ENCODE peak calls at places on chromosomes 13 and 19, in ten cellular contexts. Q, R, Z, N, I, L, E, D, O and H are unnamed samples.

GRCh38 chr13:81874253-81874652 is 1533.3 kb upstream of the SPRY2 start:
- DNase-seq in R (no peak), Z (no peak), Q (no peak), I (no peak), D (no peak), N (no peak), O (no peak), E (no peak), L (no peak), H (no peak)

GRCh38 chr13:40316301-40316700 is 350.1 kb downstream of the FOXO1 start:
- DNase-seq in Z (no peak), D (no peak), Q (no peak), I (no peak), N (no peak), E (no peak), R (no peak), L (no peak), O (no peak), H (no peak)

GRCh38 chr13:75356426-75356825 is 125.5 kb downstream of the TBC1D4 start:
- DNase-seq in N (no peak), D (no peak), Q (no peak), L (no peak), Z (no peak), I (no peak), O (no peak), E (no peak), R (no peak), H (no peak)

GRCh38 chr13:39405596-39405995 is 197.4 kb downstream of the LHFPL6 start:
- DNase-seq in I (no peak), Q (no peak), O (no peak), D (no peak), Z (no peak), E (no peak), R (no peak), N (no peak), L (no peak), H (no peak)

GRCh38 chr19:17305517-17306284 is at the start of gene MRPL34:
- DNase-seq in I (peak), N (peak), Z (peak), L (peak), E (peak), D (peak), O (peak), R (peak), Q (peak), H (peak)

GRCh38 chr13:79989251-79989661 is 351.7 kb downstream of the SPRY2 start:
- DNase-seq in O (no peak), L (no peak), N (peak), Q (peak), I (no peak), D (no peak), Z (no peak), R (no peak), E (peak), H (no peak)

GRCh38 chr13:40366119-40366518 is 300.3 kb downstream of the FOXO1 start:
- DNase-seq in E (no peak), O (no peak), R (no peak), N (no peak), D (no peak), Z (no peak), L (no peak), I (no peak), Q (no peak), H (no peak)

GRCh38 chr13:101795460-101795859 is 343.0 kb downstream of the ITGBL1 start:
- DNase-seq in E (peak), Q (no peak), I (no peak), D (no peak), R (no peak), N (no peak), O (no peak), Z (no peak), L (no peak), H (no peak)

GRCh38 chr19:21422244-21422643 is 25.3 kb downstream of the ZNF493 start:
- DNase-seq in I (no peak), N (no peak), D (no peak), Q (no peak), O (no peak), L (no peak), E (no peak), Z (no peak), R (no peak), H (no peak)

GRCh38 chr13:59780058-59780457 is 383.7 kb downstream of the DIAPH3 start:
- DNase-seq in R (no peak), O (no peak), L (no peak), D (no peak), Z (no peak), I (no peak), N (peak), E (peak), Q (no peak), H (no peak)

GRCh38 chr13:99916366-99917103 is 55.0 kb downstream of the ZIC5 start:
- DNase-seq in L (no peak), R (peak), D (no peak), E (peak), Q (no peak), I (peak), Z (peak), O (no peak), N (peak), H (peak)

GRCh38 chr19:2064788-2065524 is 13.9 kb upstream of the MKNK2 start:
- DNase-seq in Z (no peak), Q (no peak), N (no peak), I (no peak), E (no peak), O (no peak), L (no peak), R (no peak), D (no peak), H (no peak)

GRCh38 chr19:4014541-4015491 is 7.3 kb downstream of the PIAS4 start:
- DNase-seq in E (peak), N (no peak), Z (peak), D (no peak), R (peak), Q (no peak), L (no peak), I (no peak), O (no peak), H (no peak)

GRCh38 chr13:27172495-27172842 is 858 bp upstream of the USP12 start:
- DNase-seq in E (peak), L (no peak), R (no peak), D (no peak), N (no peak), Z (no peak), O (no peak), Q (no peak), I (no peak), H (no peak)

GRCh38 chr19:41917676-41918075 is 10.6 kb downstream of the ERFL start:
- DNase-seq in D (no peak), R (no peak), Z (no peak), N (no peak), I (no peak), L (no peak), Q (no peak), E (no peak), O (no peak), H (no peak)

GRCh38 chr13:71477735-71478134 is 389.3 kb downstream of the DACH1 start:
- DNase-seq in L (no peak), Q (no peak), I (no peak), D (no peak), E (peak), N (no peak), R (peak), Z (no peak), O (no peak), H (no peak)

GRCh38 chr19:34666200-34666957 is 10.6 kb downstream of the SCGB2B2 start:
- DNase-seq in N (no peak), Z (no peak), Q (no peak), E (no peak), R (no peak), D (no peak), L (no peak), I (no peak), O (no peak), H (no peak)

GRCh38 chr19:34664870-34665269 is 12.1 kb downstream of the SCGB2B2 start:
- DNase-seq in D (no peak), N (no peak), Z (no peak), R (no peak), E (no peak), Q (no peak), L (no peak), O (no peak), I (no peak), H (no peak)

GRCh38 chr19:34661357-34661756 is 15.6 kb downstream of the SCGB2B2 start:
- DNase-seq in R (no peak), O (no peak), D (no peak), Z (no peak), L (no peak), N (no peak), I (no peak), Q (no peak), E (no peak), H (no peak)

GRCh38 chr19:34664168-34664567 is 12.8 kb downstream of the SCGB2B2 start:
- DNase-seq in Q (no peak), I (no peak), Z (no peak), R (no peak), E (no peak), L (no peak), O (no peak), N (no peak), D (no peak), H (no peak)

DNA sequence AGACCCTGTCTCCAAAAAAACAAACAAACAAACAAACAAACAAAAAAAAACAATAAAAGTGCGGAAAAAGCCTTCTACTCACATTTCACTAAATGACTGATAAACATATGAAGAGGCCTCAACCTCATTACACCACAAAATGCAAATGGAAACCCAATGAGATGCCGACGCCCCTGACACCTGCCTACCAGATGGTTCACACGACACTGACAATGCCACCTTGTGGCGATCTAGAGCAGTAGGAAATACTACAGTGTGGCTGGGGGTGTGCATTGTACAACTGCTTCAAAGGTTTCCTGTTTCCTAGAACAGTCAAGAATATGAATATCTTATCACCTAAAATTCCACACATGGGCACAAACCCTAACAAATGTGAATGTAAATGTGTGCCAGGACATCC is 14.0 kb downstream of the SCGB2B2 start:
- DNase-seq in L (no peak), Z (peak), Q (no peak), O (no peak), D (no peak), I (no peak), R (peak), E (peak), N (peak), H (no peak)
- TF ChIP-seq CTCF in L (peak), Z (peak), Q (no peak), O (no peak), D (no peak), I (peak), R (peak), E (peak), N (peak), H (no peak)

GRCh38 chr13:110559429-110559943 is 2.0 kb downstream of the RAB20 start:
- DNase-seq in N (peak), L (no peak), D (no peak), I (no peak), R (no peak), E (no peak), Q (peak), O (peak), Z (no peak), H (no peak)
- H3K4me3 ChIP-seq in N (peak), L (no peak), D (peak), I (peak), R (peak), E (no peak), Q (no peak), O (peak), Z (no peak), H (no peak)

DNA sequence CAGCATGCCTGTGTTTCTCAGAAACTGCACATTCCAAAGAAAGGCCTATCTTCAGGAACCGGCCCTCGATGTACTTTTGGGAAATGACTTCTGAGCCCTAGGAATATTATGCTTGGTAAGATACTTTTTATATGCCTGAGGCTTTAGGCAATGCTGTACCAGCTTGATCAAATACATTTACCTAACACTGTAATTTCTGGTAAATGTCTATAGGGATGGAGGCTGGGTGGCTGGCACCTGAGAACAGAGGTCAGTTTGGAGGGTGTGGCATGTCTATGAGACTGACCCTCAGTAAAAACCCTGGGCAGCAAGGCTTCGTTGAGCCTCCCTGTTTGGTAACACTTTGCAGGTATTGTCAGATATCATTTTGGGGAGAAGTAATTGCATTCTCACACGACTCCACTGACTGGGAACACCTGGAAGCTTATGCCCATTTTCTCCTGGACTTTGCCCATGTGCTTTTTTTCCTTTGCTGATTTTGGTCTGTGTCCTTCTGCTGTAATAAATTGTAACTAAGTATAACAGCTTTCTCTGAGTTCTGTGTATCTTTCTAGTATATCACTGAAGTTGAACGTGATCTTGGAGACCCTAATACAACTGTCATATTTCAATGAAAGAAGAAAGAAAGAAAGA is 1339.1 kb downstream of the OLFM4 start:
- DNase-seq in D (no peak), L (no peak), I (no peak), Z (no peak), E (no peak), Q (no peak), N (no peak), R (no peak), O (no peak), H (no peak)
- TF ChIP-seq CTCF in D (no peak), L (no peak), I (no peak), Z (no peak), E (no peak), Q (no peak), N (no peak), R (no peak), O (no peak), H (no peak)

DNA sequence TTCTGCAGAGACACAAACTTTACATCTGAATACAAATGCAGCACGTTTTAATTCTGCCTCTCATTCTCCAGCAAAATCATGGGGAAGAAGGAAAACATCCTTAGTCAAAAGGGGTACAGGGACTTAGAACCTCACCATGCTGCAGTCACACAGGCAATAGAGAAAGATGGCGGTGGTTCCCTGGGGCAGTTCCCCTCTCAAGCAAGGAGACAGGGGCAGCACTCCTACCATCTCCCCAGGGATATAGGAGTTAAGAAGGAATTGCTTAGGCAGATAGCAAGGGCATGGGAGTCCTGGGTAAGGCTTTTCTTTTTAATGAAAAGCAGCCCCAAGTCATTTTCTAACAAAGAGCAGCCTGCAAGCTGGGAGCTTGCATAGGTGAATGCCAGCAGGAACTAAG is 514.8 kb downstream of the IRS2 start:
- DNase-seq in L (no peak), E (peak), Q (no peak), N (no peak), R (no peak), I (no peak), D (no peak), Z (no peak), O (no peak), H (no peak)
- H3K4me3 ChIP-seq in L (no peak), E (peak), Q (no peak), N (peak), R (no peak), I (no peak), D (no peak), Z (no peak), O (no peak), H (no peak)

GRCh38 chr19:47002106-47002766 is 17.4 kb upstream of the NPAS1 start:
- DNase-seq in L (no peak), R (peak), D (no peak), Z (no peak), O (no peak), E (peak), N (no peak), Q (peak), I (no peak), H (no peak)
- TF ChIP-seq CTCF in L (no peak), R (peak), D (no peak), Z (no peak), O (no peak), E (peak), N (no peak), Q (no peak), I (no peak), H (no peak)

GRCh38 chr19:12840091-12841079 is 2.1 kb downstream of the MAST1 start:
- DNase-seq in R (peak), N (peak), D (no peak), O (peak), Q (peak), L (no peak), I (no peak), Z (peak), E (peak), H (no peak)

GRCh38 chr19:12843328-12843727 is 5.0 kb downstream of the MAST1 start:
- DNase-seq in E (no peak), I (no peak), R (no peak), O (no peak), Q (no peak), N (no peak), Z (no peak), D (no peak), L (no peak), H (no peak)

GRCh38 chr19:12842511-12842910 is 4.2 kb downstream of the MAST1 start:
- DNase-seq in R (no peak), Q (no peak), Z (no peak), N (no peak), L (no peak), O (no peak), I (no peak), E (no peak), D (no peak), H (no peak)

GRCh38 chr19:12838893-12839656 is 760 bp downstream of the MAST1 start:
- DNase-seq in D (no peak), E (no peak), L (no peak), I (no peak), N (no peak), O (no peak), Z (no peak), R (no peak), Q (no peak), H (no peak)

DNA sequence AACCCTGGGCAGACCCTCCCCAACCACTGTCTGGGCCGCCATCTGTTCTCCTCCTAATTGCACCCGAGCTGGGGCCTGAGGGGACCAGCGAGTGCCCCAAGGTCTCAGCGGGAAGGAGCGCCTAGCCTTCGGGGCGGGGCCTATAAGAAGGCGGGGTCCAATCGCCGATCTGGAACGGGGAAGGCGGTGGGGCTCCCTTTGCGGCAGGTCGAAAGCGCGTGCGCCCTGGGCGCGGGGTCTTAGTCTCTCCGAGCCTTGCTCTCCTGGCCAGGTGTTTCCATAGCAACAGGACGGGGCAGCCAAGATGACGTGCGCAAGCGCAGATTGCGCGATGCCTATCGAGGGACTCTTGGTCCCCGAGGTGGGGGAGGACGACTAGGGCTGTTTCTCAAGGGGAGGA is 2.8 kb downstream of the MAST1 start:
- DNase-seq in Z (peak), I (no peak), Q (peak), R (peak), E (peak), O (no peak), D (no peak), L (no peak), N (no peak), H (no peak)
- H3K4me3 ChIP-seq in Z (peak), I (peak), Q (no peak), R (peak), E (peak), O (no peak), D (no peak), L (no peak), N (peak), H (peak)

GRCh38 chr19:35621708-35622107 is 7.1 kb upstream of the RBM42 start:
- DNase-seq in O (no peak), I (no peak), R (no peak), Z (no peak), D (no peak), Q (no peak), N (no peak), L (no peak), E (no peak), H (no peak)

GRCh38 chr19:35619290-35619923 is 6.9 kb downstream of the HAUS5 start:
- DNase-seq in L (no peak), O (no peak), N (no peak), E (no peak), I (no peak), R (no peak), D (no peak), Z (no peak), Q (no peak), H (no peak)

GRCh38 chr19:35615036-35615435 is 2.5 kb downstream of the HAUS5 start:
- DNase-seq in O (no peak), L (no peak), R (no peak), Q (no peak), D (no peak), Z (no peak), E (no peak), I (no peak), N (no peak), H (no peak)

GRCh38 chr19:35620001-35620400 is 7.5 kb downstream of the HAUS5 start:
- DNase-seq in Q (no peak), E (no peak), D (no peak), Z (no peak), O (no peak), I (no peak), N (no peak), L (no peak), R (no peak), H (no peak)

GRCh38 chr19:35618857-35619256 is 6.3 kb downstream of the HAUS5 start:
- DNase-seq in E (no peak), L (no peak), O (no peak), Z (no peak), Q (no peak), D (no peak), I (no peak), N (no peak), R (peak), H (no peak)
- TF ChIP-seq CTCF in E (no peak), L (no peak), O (no peak), Z (peak), Q (no peak), D (no peak), I (peak), N (no peak), R (peak), H (peak)